ENCODE peak calls at places on chromosomes 12 and 14, in eight cellular contexts. One of them, this sample, is unnamed.

GRCh38 chr12:18224745-18225144 is 36.6 kb upstream of the PIK3C2G start:
- DNase-seq in AG10803: peak; percentile 48
- DNase-seq in mesendoderm: peak; percentile 65
- DNase-seq in stimulated activated CD8-positive, alpha-beta memory T cell treated with anti-CD3 and anti-CD28 coated beads, Interleukin-12 subunit alpha, Interleukin-12 subunit beta, amount 100 ng/mL, for 4 hours: no peak
- DNase-seq in astrocyte of the hippocampus: peak; percentile 58
- DNase-seq in mucosa of descending colon: no peak
- DNase-seq in omental fat pad: no peak
- DNase-seq in CD8-positive, alpha-beta T cell: no peak
- DNase-seq in this sample: no peak

GRCh38 chr12:42945927-42946326 is 356.4 kb upstream of the PRICKLE1 start:
- DNase-seq in AG10803: no peak
- DNase-seq in mesendoderm: no peak
- DNase-seq in stimulated activated CD8-positive, alpha-beta memory T cell treated with anti-CD3 and anti-CD28 coated beads, Interleukin-12 subunit alpha, Interleukin-12 subunit beta, amount 100 ng/mL, for 4 hours: no peak
- DNase-seq in astrocyte of the hippocampus: no peak
- DNase-seq in mucosa of descending colon: no peak
- DNase-seq in omental fat pad: no peak
- DNase-seq in CD8-positive, alpha-beta T cell: no peak
- DNase-seq in this sample: no peak

GRCh38 chr14:96260341-96260821 is 4.4 kb downstream of the BDKRB1 start:
- DNase-seq in AG10803: peak; percentile 93
- DNase-seq in mesendoderm: no peak
- DNase-seq in stimulated activated CD8-positive, alpha-beta memory T cell treated with anti-CD3 and anti-CD28 coated beads, Interleukin-12 subunit alpha, Interleukin-12 subunit beta, amount 100 ng/mL, for 4 hours: no peak
- DNase-seq in astrocyte of the hippocampus: no peak
- DNase-seq in mucosa of descending colon: no peak
- DNase-seq in omental fat pad: no peak
- DNase-seq in CD8-positive, alpha-beta T cell: no peak
- DNase-seq in this sample: no peak

GRCh38 chr12:32881107-32881506 is 15.5 kb downstream of the PKP2 start:
- DNase-seq in AG10803: no peak
- DNase-seq in mesendoderm: no peak
- DNase-seq in stimulated activated CD8-positive, alpha-beta memory T cell treated with anti-CD3 and anti-CD28 coated beads, Interleukin-12 subunit alpha, Interleukin-12 subunit beta, amount 100 ng/mL, for 4 hours: no peak
- DNase-seq in astrocyte of the hippocampus: no peak
- DNase-seq in mucosa of descending colon: no peak
- DNase-seq in omental fat pad: no peak
- DNase-seq in CD8-positive, alpha-beta T cell: no peak
- DNase-seq in this sample: no peak

GRCh38 chr14:100141133-100141497 is 18.3 kb downstream of the DEGS2 start:
- DNase-seq in AG10803: no peak
- DNase-seq in mesendoderm: no peak
- DNase-seq in stimulated activated CD8-positive, alpha-beta memory T cell treated with anti-CD3 and anti-CD28 coated beads, Interleukin-12 subunit alpha, Interleukin-12 subunit beta, amount 100 ng/mL, for 4 hours: no peak
- DNase-seq in astrocyte of the hippocampus: no peak
- DNase-seq in mucosa of descending colon: no peak
- DNase-seq in omental fat pad: no peak
- DNase-seq in CD8-positive, alpha-beta T cell: no peak
- DNase-seq in this sample: no peak

GRCh38 chr12:29148958-29149690 is at the start of gene FAR2:
- DNase-seq in AG10803: peak; percentile 9
- DNase-seq in mesendoderm: peak; percentile 83
- DNase-seq in stimulated activated CD8-positive, alpha-beta memory T cell treated with anti-CD3 and anti-CD28 coated beads, Interleukin-12 subunit alpha, Interleukin-12 subunit beta, amount 100 ng/mL, for 4 hours: peak; percentile 26
- DNase-seq in astrocyte of the hippocampus: peak; percentile 59
- DNase-seq in mucosa of descending colon: peak; percentile 72
- DNase-seq in omental fat pad: no peak
- DNase-seq in CD8-positive, alpha-beta T cell: peak; percentile 23
- DNase-seq in this sample: peak; percentile 25

GRCh38 chr14:74542056-74542685 is 48.6 kb downstream of the ISCA2 start:
- DNase-seq in AG10803: no peak
- DNase-seq in mesendoderm: no peak
- DNase-seq in stimulated activated CD8-positive, alpha-beta memory T cell treated with anti-CD3 and anti-CD28 coated beads, Interleukin-12 subunit alpha, Interleukin-12 subunit beta, amount 100 ng/mL, for 4 hours: no peak
- DNase-seq in astrocyte of the hippocampus: no peak
- DNase-seq in mucosa of descending colon: no peak
- DNase-seq in omental fat pad: no peak
- DNase-seq in CD8-positive, alpha-beta T cell: no peak
- DNase-seq in this sample: no peak

GRCh38 chr14:76953196-76953945 is 75.1 kb downstream of the IRF2BPL start:
- DNase-seq in AG10803: peak; percentile 75
- DNase-seq in mesendoderm: no peak
- DNase-seq in stimulated activated CD8-positive, alpha-beta memory T cell treated with anti-CD3 and anti-CD28 coated beads, Interleukin-12 subunit alpha, Interleukin-12 subunit beta, amount 100 ng/mL, for 4 hours: no peak
- DNase-seq in astrocyte of the hippocampus: peak; percentile 82
- DNase-seq in mucosa of descending colon: peak; percentile 79
- DNase-seq in omental fat pad: no peak
- DNase-seq in CD8-positive, alpha-beta T cell: peak; percentile 33
- DNase-seq in this sample: peak; percentile 27

GRCh38 chr12:131872154-131873046 is 22.0 kb upstream of the ULK1 start:
- DNase-seq in AG10803: peak; percentile 83
- DNase-seq in mesendoderm: peak; percentile 94
- DNase-seq in stimulated activated CD8-positive, alpha-beta memory T cell treated with anti-CD3 and anti-CD28 coated beads, Interleukin-12 subunit alpha, Interleukin-12 subunit beta, amount 100 ng/mL, for 4 hours: no peak
- DNase-seq in astrocyte of the hippocampus: peak; percentile 71
- DNase-seq in mucosa of descending colon: no peak
- DNase-seq in omental fat pad: no peak
- DNase-seq in CD8-positive, alpha-beta T cell: no peak
- DNase-seq in this sample: no peak

GRCh38 chr12:88448337-88448944 is 131.8 kb downstream of the KITLG start:
- DNase-seq in AG10803: no peak
- DNase-seq in mesendoderm: peak; percentile 21
- DNase-seq in stimulated activated CD8-positive, alpha-beta memory T cell treated with anti-CD3 and anti-CD28 coated beads, Interleukin-12 subunit alpha, Interleukin-12 subunit beta, amount 100 ng/mL, for 4 hours: no peak
- DNase-seq in astrocyte of the hippocampus: no peak
- DNase-seq in mucosa of descending colon: no peak
- DNase-seq in omental fat pad: no peak
- DNase-seq in CD8-positive, alpha-beta T cell: no peak
- DNase-seq in this sample: no peak

GRCh38 chr12:32270818-32271710 is 128.3 kb upstream of the FGD4 start:
- DNase-seq in AG10803: peak; percentile 17
- DNase-seq in mesendoderm: peak; percentile 93
- DNase-seq in stimulated activated CD8-positive, alpha-beta memory T cell treated with anti-CD3 and anti-CD28 coated beads, Interleukin-12 subunit alpha, Interleukin-12 subunit beta, amount 100 ng/mL, for 4 hours: no peak
- DNase-seq in astrocyte of the hippocampus: peak; percentile 57
- DNase-seq in mucosa of descending colon: no peak
- DNase-seq in omental fat pad: no peak
- DNase-seq in CD8-positive, alpha-beta T cell: no peak
- DNase-seq in this sample: no peak

GRCh38 chr12:52191841-52192791 is at the start of gene KRT80:
- DNase-seq in AG10803: peak; percentile 99
- DNase-seq in mesendoderm: peak; percentile 82
- DNase-seq in stimulated activated CD8-positive, alpha-beta memory T cell treated with anti-CD3 and anti-CD28 coated beads, Interleukin-12 subunit alpha, Interleukin-12 subunit beta, amount 100 ng/mL, for 4 hours: no peak
- DNase-seq in astrocyte of the hippocampus: peak; percentile 99
- DNase-seq in mucosa of descending colon: peak; percentile 77
- DNase-seq in omental fat pad: peak; percentile 92
- DNase-seq in CD8-positive, alpha-beta T cell: no peak
- DNase-seq in this sample: no peak

GRCh38 chr12:92064420-92064819 is 81.2 kb downstream of the BTG1 start:
- DNase-seq in AG10803: no peak
- DNase-seq in mesendoderm: no peak
- DNase-seq in stimulated activated CD8-positive, alpha-beta memory T cell treated with anti-CD3 and anti-CD28 coated beads, Interleukin-12 subunit alpha, Interleukin-12 subunit beta, amount 100 ng/mL, for 4 hours: no peak
- DNase-seq in astrocyte of the hippocampus: peak; percentile 24
- DNase-seq in mucosa of descending colon: peak; percentile 43
- DNase-seq in omental fat pad: no peak
- DNase-seq in CD8-positive, alpha-beta T cell: no peak
- DNase-seq in this sample: no peak

GRCh38 chr12:50620975-50621360 is 116.2 kb downstream of the DIP2B start:
- DNase-seq in AG10803: no peak
- DNase-seq in mesendoderm: no peak
- DNase-seq in stimulated activated CD8-positive, alpha-beta memory T cell treated with anti-CD3 and anti-CD28 coated beads, Interleukin-12 subunit alpha, Interleukin-12 subunit beta, amount 100 ng/mL, for 4 hours: no peak
- DNase-seq in astrocyte of the hippocampus: no peak
- DNase-seq in mucosa of descending colon: no peak
- DNase-seq in omental fat pad: no peak
- DNase-seq in CD8-positive, alpha-beta T cell: no peak
- DNase-seq in this sample: no peak

GRCh38 chr14:83478741-83479140 is 1945.1 kb upstream of the SEL1L start:
- DNase-seq in AG10803: no peak
- DNase-seq in mesendoderm: peak; percentile 13
- DNase-seq in stimulated activated CD8-positive, alpha-beta memory T cell treated with anti-CD3 and anti-CD28 coated beads, Interleukin-12 subunit alpha, Interleukin-12 subunit beta, amount 100 ng/mL, for 4 hours: no peak
- DNase-seq in astrocyte of the hippocampus: no peak
- DNase-seq in mucosa of descending colon: no peak
- DNase-seq in omental fat pad: no peak
- DNase-seq in CD8-positive, alpha-beta T cell: no peak
- DNase-seq in this sample: no peak